ENCODE peak calls at places on chromosomes 12 and 14, in five cellular contexts. One of them, this sample, is unnamed.

GRCh38 chr12:75177997-75178396 is 31.6 kb downstream of the KCNC2 start:
- DNase-seq in colonic mucosa: no peak
- DNase-seq in body of pancreas: no peak
- DNase-seq in hepatocyte: peak; percentile 19
- DNase-seq in spleen: no peak
- DNase-seq in this sample: no peak

GRCh38 chr12:119457251-119457650 is 122.7 kb downstream of the CCDC60 start:
- DNase-seq in colonic mucosa: no peak
- DNase-seq in body of pancreas: no peak
- DNase-seq in hepatocyte: no peak
- DNase-seq in spleen: no peak
- DNase-seq in this sample: no peak

GRCh38 chr12:32211066-32211768 is 104.6 kb downstream of the BICD1 start:
- DNase-seq in colonic mucosa: no peak
- DNase-seq in body of pancreas: no peak
- DNase-seq in hepatocyte: no peak
- DNase-seq in spleen: no peak
- DNase-seq in this sample: no peak

GRCh38 chr12:45268672-45269406 is 52.9 kb downstream of the ANO6 start:
- DNase-seq in colonic mucosa: peak; percentile 44
- DNase-seq in body of pancreas: peak; percentile 70
- DNase-seq in hepatocyte: peak; percentile 87
- DNase-seq in spleen: no peak
- DNase-seq in this sample: peak; percentile 93

GRCh38 chr12:63294327-63294632 is 143.3 kb upstream of the AVPR1A start:
- DNase-seq in colonic mucosa: no peak
- DNase-seq in body of pancreas: no peak
- DNase-seq in hepatocyte: peak; percentile 71
- DNase-seq in spleen: no peak
- DNase-seq in this sample: no peak

GRCh38 chr12:57627504-57628279 is 5.3 kb downstream of the B4GALNT1 start:
- DNase-seq in colonic mucosa: no peak
- DNase-seq in body of pancreas: no peak
- DNase-seq in hepatocyte: no peak
- DNase-seq in spleen: no peak
- DNase-seq in this sample: peak; percentile 59

GRCh38 chr14:34935552-34935951 is 47.2 kb upstream of the SRP54 start:
- DNase-seq in colonic mucosa: no peak
- DNase-seq in body of pancreas: no peak
- DNase-seq in hepatocyte: no peak
- DNase-seq in spleen: no peak
- DNase-seq in this sample: no peak

GRCh38 chr12:108175310-108175709 is 46.2 kb downstream of the WSCD2 start:
- DNase-seq in colonic mucosa: no peak
- DNase-seq in body of pancreas: no peak
- DNase-seq in hepatocyte: no peak
- DNase-seq in spleen: no peak
- DNase-seq in this sample: no peak

GRCh38 chr12:92784795-92785562 is 82.2 kb downstream of the PLEKHG7 start:
- DNase-seq in colonic mucosa: peak; percentile 25
- DNase-seq in body of pancreas: no peak
- DNase-seq in hepatocyte: peak; percentile 82
- DNase-seq in spleen: no peak
- DNase-seq in this sample: no peak

GRCh38 chr12:118778077-118778476 is 203.3 kb upstream of the SRRM4 start:
- DNase-seq in colonic mucosa: no peak
- DNase-seq in body of pancreas: no peak
- DNase-seq in hepatocyte: no peak
- DNase-seq in spleen: no peak
- DNase-seq in this sample: no peak

GRCh38 chr12:25249951-25250738 is 584 bp downstream of the KRAS start:
- DNase-seq in colonic mucosa: peak; percentile 69
- DNase-seq in body of pancreas: peak; percentile 53
- DNase-seq in hepatocyte: peak; percentile 68
- DNase-seq in spleen: peak; percentile 95
- DNase-seq in this sample: no peak

GRCh38 chr14:25406818-25407217 is 356.9 kb upstream of the STXBP6 start:
- DNase-seq in colonic mucosa: peak; percentile 56
- DNase-seq in body of pancreas: peak; percentile 29
- DNase-seq in hepatocyte: peak; percentile 72
- DNase-seq in spleen: no peak
- DNase-seq in this sample: no peak

GRCh38 chr12:29517265-29517664 is 19.8 kb upstream of the OVCH1 start:
- DNase-seq in colonic mucosa: no peak
- DNase-seq in body of pancreas: peak; percentile 44
- DNase-seq in hepatocyte: peak; percentile 12
- DNase-seq in spleen: no peak
- DNase-seq in this sample: no peak

GRCh38 chr12:121992059-121992879 is 29.4 kb upstream of the BCL7A start:
- DNase-seq in colonic mucosa: no peak
- DNase-seq in body of pancreas: no peak
- DNase-seq in hepatocyte: peak; percentile 38
- DNase-seq in spleen: no peak
- DNase-seq in this sample: peak; percentile 92

GRCh38 chr12:123533672-123534643 is at the start of gene RILPL1:
- DNase-seq in colonic mucosa: peak; percentile 39
- DNase-seq in body of pancreas: peak; percentile 43
- DNase-seq in hepatocyte: peak; percentile 82
- DNase-seq in spleen: peak; percentile 89
- DNase-seq in this sample: no peak

DNA sequence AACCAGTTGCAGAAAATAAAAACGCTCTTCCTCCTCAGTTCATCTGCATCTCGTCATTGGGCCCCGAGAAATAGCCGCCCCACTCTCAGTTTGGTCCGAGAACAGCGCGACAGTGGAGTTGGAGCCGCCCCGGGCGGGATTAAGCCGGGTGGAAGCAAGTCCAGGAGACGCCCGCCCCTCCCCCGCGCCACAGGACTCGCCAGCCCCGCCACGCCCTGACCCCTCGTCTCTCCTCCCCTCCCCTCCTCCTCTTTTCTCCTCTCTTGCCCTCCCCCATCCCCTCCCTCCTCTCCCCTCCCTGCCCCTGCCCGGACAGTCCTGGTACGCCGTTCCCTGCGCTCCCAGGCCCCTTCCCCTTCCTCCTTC is 83.8 kb downstream of the TNFAIP2 start:
- DNase-seq in colonic mucosa: peak; percentile 71
- DNase-seq in body of pancreas: peak; percentile 56
- DNase-seq in hepatocyte: peak; percentile 94
- DNase-seq in spleen: no peak
- DNase-seq in this sample: peak; percentile 72
- H3K4me3 ChIP-seq in colonic mucosa: peak overlapping the region; percentile 31
- H3K4me3 ChIP-seq in body of pancreas: no peak overlapping the region
- H3K4me3 ChIP-seq in hepatocyte: peak overlapping the region; percentile 65
- H3K4me3 ChIP-seq in spleen: peak overlapping the region; percentile 39
- H3K4me3 ChIP-seq in this sample: peak overlapping the region; percentile 14

DNA sequence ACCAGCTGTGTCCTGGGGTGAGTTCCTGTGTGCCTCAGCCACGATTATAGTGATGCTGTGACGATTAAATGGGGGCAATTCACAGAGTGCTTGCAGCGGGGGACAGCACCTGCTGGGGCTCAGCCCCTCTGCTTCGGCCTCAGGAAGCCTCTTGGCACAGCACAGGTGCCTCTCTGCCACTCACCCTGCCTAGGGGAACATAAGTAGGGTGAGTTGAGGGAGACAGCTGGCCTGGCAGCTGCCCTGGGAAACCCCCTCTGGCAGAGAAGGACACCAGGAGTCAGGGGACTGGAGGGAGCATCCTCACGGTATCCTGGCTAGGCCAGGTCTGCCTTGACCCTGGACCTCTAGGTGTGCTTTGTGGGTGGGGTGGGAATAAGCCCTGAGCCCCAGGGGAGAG is 9.4 kb downstream of the KRT80 start:
- DNase-seq in colonic mucosa: no peak
- DNase-seq in body of pancreas: no peak
- DNase-seq in hepatocyte: no peak
- DNase-seq in spleen: no peak
- DNase-seq in this sample: no peak
- H3K4me1 ChIP-seq in colonic mucosa: no peaks in the 10 kb centered on the region
- H3K4me1 ChIP-seq in body of pancreas: peaks cover 12% of the 10 kb centered on the region
- H3K4me1 ChIP-seq in hepatocyte: peaks cover 19% of the 10 kb centered on the region
- H3K4me1 ChIP-seq in spleen: peaks cover 53% of the 10 kb centered on the region
- H3K4me1 ChIP-seq in this sample: peaks cover 44% of the 10 kb centered on the region

DNA sequence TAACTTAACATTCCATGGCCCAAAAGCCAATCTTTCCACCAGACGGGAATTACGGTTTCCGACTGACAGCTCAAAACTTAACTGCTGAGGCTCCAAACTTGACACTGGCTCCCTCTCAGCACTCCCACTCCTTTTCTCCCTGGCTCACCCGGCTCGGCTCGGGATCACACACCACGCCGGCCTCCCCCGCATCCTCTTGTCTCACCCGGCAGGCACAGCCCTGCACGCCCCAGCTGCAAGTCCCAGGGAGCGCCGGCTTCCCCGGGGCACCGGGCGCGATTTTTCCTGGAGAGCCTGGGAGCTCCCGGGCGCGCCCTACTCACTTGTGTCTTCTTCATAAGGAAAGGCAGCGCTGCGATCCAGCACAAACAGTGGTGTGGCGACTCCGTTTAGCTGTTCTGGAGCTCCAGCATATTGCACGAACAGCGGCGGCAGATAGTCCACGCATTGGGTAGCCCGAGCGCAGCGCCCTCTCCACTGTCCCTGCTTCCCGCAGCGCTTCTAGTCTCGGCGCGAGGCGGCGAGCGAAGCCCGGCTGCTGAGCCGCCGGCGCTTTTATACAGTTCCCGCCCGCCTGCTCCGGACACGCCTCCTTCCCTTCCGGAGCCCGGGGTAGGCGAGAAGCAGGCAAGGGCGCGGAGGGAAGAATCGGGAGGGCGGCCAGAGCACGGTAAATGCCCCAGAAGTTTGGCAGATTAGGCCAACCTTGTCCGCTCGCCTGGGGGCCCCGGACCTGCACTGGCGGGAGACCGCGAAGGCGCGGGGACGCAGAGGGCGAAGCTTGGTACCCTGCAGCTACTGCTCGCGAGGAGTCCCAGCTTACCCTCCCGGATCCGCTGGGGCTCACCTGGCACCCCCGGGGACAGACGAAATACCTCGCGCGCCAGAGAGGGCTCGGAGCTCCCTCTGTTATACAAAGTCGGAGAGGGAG is at the start of gene KITLG:
- DNase-seq in colonic mucosa: peak; percentile 88
- DNase-seq in body of pancreas: peak; percentile 87
- DNase-seq in hepatocyte: peak; percentile 92
- DNase-seq in spleen: peak; percentile 82
- DNase-seq in this sample: peak; percentile 75
- TF ChIP-seq CTCF in colonic mucosa: no peak
- TF ChIP-seq CTCF in body of pancreas: peak; percentile 58
- TF ChIP-seq CTCF in hepatocyte: peak; percentile 52
- TF ChIP-seq CTCF in spleen: no peak
- TF ChIP-seq CTCF in this sample: peak; percentile 56

GRCh38 chr14:99413972-99414371 is 66.7 kb downstream of the SETD3 start:
- DNase-seq in colonic mucosa: no peak
- DNase-seq in body of pancreas: no peak
- DNase-seq in hepatocyte: no peak
- DNase-seq in spleen: no peak
- DNase-seq in this sample: no peak

GRCh38 chr14:99415496-99416281 is 65.0 kb downstream of the SETD3 start:
- DNase-seq in colonic mucosa: peak; percentile 65
- DNase-seq in body of pancreas: peak; percentile 61
- DNase-seq in hepatocyte: peak; percentile 89
- DNase-seq in spleen: no peak
- DNase-seq in this sample: no peak

GRCh38 chr14:99410019-99410418 is 70.6 kb downstream of the SETD3 start:
- DNase-seq in colonic mucosa: no peak
- DNase-seq in body of pancreas: no peak
- DNase-seq in hepatocyte: no peak
- DNase-seq in spleen: no peak
- DNase-seq in this sample: no peak

GRCh38 chr14:99413172-99413571 is 67.5 kb downstream of the SETD3 start:
- DNase-seq in colonic mucosa: no peak
- DNase-seq in body of pancreas: no peak
- DNase-seq in hepatocyte: no peak
- DNase-seq in spleen: no peak
- DNase-seq in this sample: no peak

DNA sequence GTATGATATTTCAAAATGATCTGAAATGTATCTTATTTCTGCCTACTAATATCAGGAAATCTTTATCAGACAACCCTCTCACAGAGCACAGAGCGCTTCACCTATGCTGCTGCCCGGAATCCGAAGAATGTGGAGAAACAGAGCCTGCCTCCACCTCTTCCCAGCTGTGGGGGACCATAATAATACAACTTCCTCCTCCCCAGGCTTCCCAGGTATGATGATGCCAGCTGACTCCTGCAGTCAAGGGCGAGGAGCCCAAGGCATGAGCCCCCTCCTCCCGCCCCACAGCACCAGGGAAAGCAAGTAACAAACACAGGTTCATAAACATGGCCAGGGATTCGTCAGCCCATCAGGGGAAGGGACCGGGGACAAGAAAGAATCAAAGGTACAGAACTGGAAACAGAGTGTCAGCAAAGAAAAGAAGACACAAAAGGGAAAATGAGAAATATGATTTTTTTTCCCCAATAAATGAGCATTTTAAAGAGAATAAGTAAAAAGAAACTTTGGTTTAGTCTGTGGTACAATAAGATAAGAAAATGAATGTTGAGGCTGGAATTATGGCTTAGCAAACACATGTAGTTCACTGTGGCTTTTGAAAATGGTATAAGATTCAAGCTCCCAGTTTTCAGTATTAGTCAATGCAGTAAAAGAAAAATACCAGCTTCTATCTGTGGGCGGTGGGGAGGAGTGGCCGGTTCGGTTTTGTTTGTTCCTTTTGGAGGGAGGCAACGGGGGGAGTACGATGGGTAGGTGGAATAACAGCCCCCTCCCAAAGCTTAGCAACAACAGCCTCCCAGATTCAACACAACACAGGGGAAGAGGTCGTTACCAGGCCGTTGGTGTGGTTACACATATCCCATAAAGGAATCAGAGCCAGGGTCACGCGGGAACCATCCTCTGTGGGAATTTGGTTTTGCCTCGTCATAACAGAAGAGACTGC is 68.3 kb downstream of the SETD3 start:
- DNase-seq in colonic mucosa: no peak
- DNase-seq in body of pancreas: no peak
- DNase-seq in hepatocyte: no peak
- DNase-seq in spleen: no peak
- DNase-seq in this sample: no peak
- H3K4me3 ChIP-seq in colonic mucosa: no peak overlapping the region
- H3K4me3 ChIP-seq in body of pancreas: no peak overlapping the region
- H3K4me3 ChIP-seq in hepatocyte: no peak overlapping the region
- H3K4me3 ChIP-seq in spleen: no peak overlapping the region
- H3K4me3 ChIP-seq in this sample: no peak overlapping the region

DNA sequence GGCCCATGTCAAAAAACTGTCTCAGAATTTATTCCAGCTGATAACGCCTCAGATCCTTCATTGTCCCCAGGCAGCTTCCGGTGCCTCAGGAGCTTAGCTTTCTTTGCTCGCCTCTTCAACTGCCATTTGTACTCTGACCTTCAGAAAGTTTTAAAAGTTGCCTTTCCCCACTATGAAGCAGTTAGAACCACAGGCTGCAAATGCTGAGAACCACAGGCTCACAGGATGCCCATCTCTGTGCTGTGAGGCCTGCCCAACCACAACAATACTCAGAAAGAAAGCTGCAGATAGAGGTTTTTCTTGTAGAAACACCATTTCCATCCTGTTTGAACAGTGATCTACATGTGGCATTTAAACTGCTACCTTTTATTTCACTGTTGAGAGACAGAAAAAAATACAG is 131.1 kb downstream of the PRKCH start:
- DNase-seq in colonic mucosa: no peak
- DNase-seq in body of pancreas: no peak
- DNase-seq in hepatocyte: no peak
- DNase-seq in spleen: no peak
- DNase-seq in this sample: no peak
- H3K4me1 ChIP-seq in colonic mucosa: no peaks in the 10 kb centered on the region
- H3K4me1 ChIP-seq in body of pancreas: peaks cover 6% of the 10 kb centered on the region
- H3K4me1 ChIP-seq in hepatocyte: no peaks in the 10 kb centered on the region
- H3K4me1 ChIP-seq in spleen: peaks cover 82% of the 10 kb centered on the region
- H3K4me1 ChIP-seq in this sample: no peaks in the 10 kb centered on the region

GRCh38 chr14:52417139-52417538 is 103.0 kb downstream of the PTGER2 start:
- DNase-seq in colonic mucosa: no peak
- DNase-seq in body of pancreas: no peak
- DNase-seq in hepatocyte: no peak
- DNase-seq in spleen: no peak
- DNase-seq in this sample: no peak
- TF ChIP-seq CTCF in colonic mucosa: no peak
- TF ChIP-seq CTCF in body of pancreas: no peak
- TF ChIP-seq CTCF in hepatocyte: no peak
- TF ChIP-seq CTCF in spleen: no peak
- TF ChIP-seq CTCF in this sample: no peak

This sample was measured in RWPE2.